ENCODE peak calls at places on chromosome X, in five cellular contexts. A, E, Z, M and Y are unnamed samples.

GRCh38 chrX:103688949-103689348 is 2.5 kb upstream of the MORF4L2 start:
- DNase-seq in A (no peak), E (no peak), Z (no peak), M (no peak), Y (no peak)

GRCh38 chrX:45628041-45628440 is 427.4 kb upstream of the DIPK2B start:
- DNase-seq in A (no peak), E (no peak), Z (no peak), M (no peak), Y (no peak)

GRCh38 chrX:5236096-5236495 is 992.6 kb downstream of the NLGN4X start:
- DNase-seq in A (no peak), E (no peak), Z (no peak), M (no peak), Y (no peak)

GRCh38 chrX:20252392-20253231 is 14.1 kb downstream of the RPS6KA3 start:
- DNase-seq in A (peak; percentile 76), E (peak; percentile 45), Z (peak; percentile 58), M (peak; percentile 43), Y (peak; percentile 0)

GRCh38 chrX:11059923-11060322 is 51.2 kb upstream of the HCCS start:
- DNase-seq in A (no peak), E (no peak), Z (no peak), M (no peak), Y (no peak)

GRCh38 chrX:133265331-133265730 is 47.2 kb upstream of the TFDP3 start:
- DNase-seq in A (no peak), E (no peak), Z (no peak), M (no peak), Y (no peak)

GRCh38 chrX:12894074-12894691 is 12.2 kb upstream of the TLR8 start:
- DNase-seq in A (peak; percentile 48), E (peak; percentile 16), Z (peak; percentile 73), M (peak; percentile 2), Y (no peak)

GRCh38 chrX:50067435-50068292 is 133.1 kb downstream of the AKAP4 start:
- DNase-seq in A (no peak), E (no peak), Z (peak; percentile 68), M (no peak), Y (peak; percentile 29)

GRCh38 chrX:38939067-38939466 is 137.8 kb downstream of the MID1IP1 start:
- DNase-seq in A (no peak), E (no peak), Z (no peak), M (no peak), Y (no peak)